ENCODE peak calls at places on chromosomes 7 and 10, in five cellular contexts. Y, D, P, A and K are unnamed samples.

GRCh38 chr7:43847496-43847895 is 21.8 kb downstream of the MRPS24 start:
- DNase-seq in P (no peak), D (no peak), A (no peak), Y (no peak), K (no peak)

GRCh38 chr7:122896509-122896908 is 10.2 kb upstream of the CADPS2 start:
- DNase-seq in Y (no peak), A (no peak), D (no peak), P (no peak), K (no peak)

GRCh38 chr7:148242271-148242801 is 348.2 kb upstream of the C7orf33 start:
- DNase-seq in A (no peak), D (no peak), P (peak), Y (no peak), K (peak)

GRCh38 chr7:69134316-69134715 is 464.0 kb upstream of the AUTS2 start:
- DNase-seq in Y (no peak), A (no peak), P (no peak), D (no peak), K (no peak)

GRCh38 chr10:11164806-11165590 is 147.3 kb downstream of the CELF2 start:
- DNase-seq in A (peak), D (peak), P (peak), Y (peak), K (peak)

GRCh38 chr10:95133016-95133752 is 60.9 kb upstream of the ACSM6 start:
- DNase-seq in Y (peak), D (peak), P (peak), A (peak), K (peak)

GRCh38 chr7:117008849-117009531 is 55.7 kb downstream of the ST7 start:
- DNase-seq in D (no peak), P (no peak), Y (no peak), A (no peak), K (no peak)

GRCh38 chr7:148296994-148297644 is 293.4 kb upstream of the C7orf33 start:
- DNase-seq in P (no peak), D (no peak), A (no peak), Y (no peak), K (no peak)

GRCh38 chr7:140200102-140200989 is 23.6 kb upstream of the KDM7A start:
- DNase-seq in D (peak), Y (peak), P (peak), A (peak), K (no peak)

GRCh38 chr7:38584443-38585210 is 46.5 kb downstream of the AMPH start:
- DNase-seq in P (no peak), Y (no peak), D (peak), A (no peak), K (no peak)

GRCh38 chr7:149849174-149849573 is 11.0 kb downstream of the ZNF862 start:
- DNase-seq in Y (no peak), D (no peak), P (no peak), A (no peak), K (no peak)

GRCh38 chr7:98236366-98237185 is 15.5 kb downstream of the TECPR1 start:
- DNase-seq in A (no peak), Y (no peak), D (peak), P (no peak), K (no peak)

GRCh38 chr7:135245226-135245625 is 11.6 kb downstream of the STRA8 start:
- DNase-seq in A (no peak), Y (no peak), D (no peak), P (no peak), K (no peak)

GRCh38 chr7:140911746-140912145 is 13.0 kb downstream of the BRAF start:
- DNase-seq in A (no peak), D (no peak), Y (no peak), P (no peak), K (no peak)

GRCh38 chr7:108079291-108080057 is 50.7 kb downstream of the LAMB4 start:
- DNase-seq in Y (no peak), P (no peak), D (no peak), A (no peak), K (no peak)

GRCh38 chr7:158274996-158275395 is 312.6 kb downstream of the PTPRN2 start:
- DNase-seq in P (no peak), Y (peak), A (no peak), D (no peak), K (no peak)

DNA sequence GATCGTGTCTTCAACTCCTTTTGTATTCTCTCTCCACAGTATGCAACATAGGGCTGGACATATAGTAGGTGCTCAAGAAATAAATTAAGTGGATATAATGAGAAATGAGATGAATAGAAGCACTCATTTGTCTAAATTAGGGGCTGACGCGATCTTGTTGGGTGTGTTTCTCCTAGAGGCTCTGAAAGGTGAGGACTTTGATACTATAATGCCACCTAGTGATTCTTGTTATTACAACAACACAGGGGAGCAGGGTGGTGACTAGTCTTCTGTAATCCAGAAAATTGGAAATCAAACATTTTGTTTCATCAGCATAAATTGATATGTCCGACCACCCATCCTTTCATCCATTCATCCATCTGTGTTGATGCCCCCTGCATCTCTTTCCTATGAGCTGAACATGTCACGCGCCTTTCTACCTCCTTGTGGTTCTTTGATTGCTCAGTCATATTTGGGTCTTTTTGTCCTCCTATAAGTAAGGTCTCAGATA is 3.4 kb upstream of the CFAP58 start:
- DNase-seq in Y (no peak), D (no peak), A (no peak), P (peak), K (no peak)
- H3K27ac ChIP-seq in Y (peak), D (peak), A (peak), P (peak), K (peak)

DNA sequence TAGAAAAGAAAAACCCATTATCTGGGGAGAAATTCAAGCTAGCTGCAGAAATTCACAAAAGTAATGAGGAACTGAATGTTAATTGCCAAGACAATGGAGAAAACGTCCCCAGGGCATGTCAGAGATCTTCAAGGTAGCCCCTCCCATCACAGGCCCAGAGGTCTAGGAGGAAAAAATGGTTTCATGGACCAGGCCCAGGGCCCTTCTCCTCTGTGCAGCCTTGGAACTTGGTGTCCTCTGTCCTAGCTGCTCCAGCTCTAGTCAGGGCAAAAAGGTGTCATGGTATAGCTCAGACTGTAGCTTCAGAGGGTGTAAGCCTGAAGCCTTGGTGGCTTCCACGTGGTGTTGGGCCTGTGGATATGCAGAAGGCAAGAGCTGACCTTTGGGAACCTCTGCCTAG is 411.8 kb downstream of the ADRA2A start:
- DNase-seq in A (no peak), Y (no peak), D (no peak), P (no peak), K (no peak)
- H3K27ac ChIP-seq in A (no peak), Y (no peak), D (no peak), P (no peak), K (no peak)

GRCh38 chr10:47222461-47222860 is 77.5 kb upstream of the GDF10 start:
- DNase-seq in Y (no peak), P (no peak), A (no peak), D (no peak), K (no peak)

GRCh38 chr10:47225928-47226645 is 73.9 kb upstream of the GDF10 start:
- DNase-seq in A (no peak), D (no peak), P (no peak), Y (no peak), K (no peak)

GRCh38 chr10:47223236-47223635 is 76.8 kb upstream of the GDF10 start:
- DNase-seq in P (no peak), A (no peak), Y (no peak), D (no peak), K (no peak)

GRCh38 chr10:47230482-47230881 is 69.5 kb upstream of the GDF10 start:
- DNase-seq in Y (no peak), A (no peak), D (no peak), P (no peak), K (no peak)

GRCh38 chr10:47225186-47225927 is 74.6 kb upstream of the GDF10 start:
- DNase-seq in Y (no peak), P (no peak), A (no peak), D (no peak), K (no peak)
- H3K27ac ChIP-seq in Y (no peak), P (no peak), A (no peak), D (no peak), K (no peak)

DNA sequence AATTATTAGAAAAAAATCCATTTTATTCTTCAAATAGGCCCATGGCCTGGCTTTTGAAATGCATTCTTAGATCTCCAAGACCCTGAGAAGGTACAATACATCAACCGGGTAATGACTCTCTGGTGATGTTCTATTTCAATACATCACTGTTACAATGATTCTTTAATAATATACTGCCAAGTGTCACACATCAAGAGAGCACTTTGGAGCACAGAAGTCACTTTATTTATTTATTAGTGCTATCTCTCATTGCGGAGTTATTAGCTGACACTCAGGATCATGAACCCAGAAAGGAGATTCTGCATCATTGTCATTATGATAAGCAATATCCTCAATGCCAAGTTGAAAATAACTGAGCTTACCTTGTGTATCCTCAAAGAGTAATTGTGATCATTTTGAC is 748.5 kb upstream of the MBL2 start:
- DNase-seq in D (no peak), Y (no peak), P (no peak), A (no peak), K (no peak)
- H3K27ac ChIP-seq in D (no peak), Y (no peak), P (no peak), A (no peak), K (no peak)

DNA sequence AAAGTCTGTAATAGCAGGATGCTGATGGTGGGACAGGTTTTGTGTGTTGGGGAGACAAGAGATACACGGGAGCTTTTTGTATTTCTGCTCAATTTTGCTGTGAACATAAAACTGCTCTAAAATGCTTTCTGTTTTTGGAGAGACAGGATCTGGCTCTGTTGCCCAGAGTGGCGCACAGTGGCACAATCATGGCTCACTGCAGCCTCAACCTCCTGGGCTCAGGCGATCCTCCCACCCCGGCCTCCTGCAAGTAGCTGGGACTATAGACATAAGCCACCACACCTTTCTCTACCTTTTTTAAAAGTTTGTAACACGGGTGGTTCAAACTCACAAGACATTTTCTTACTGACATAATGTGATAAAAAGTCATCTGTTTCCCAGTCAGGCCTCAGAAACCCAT is 14.3 kb downstream of the CREB3L2 start:
- DNase-seq in D (no peak), Y (no peak), A (no peak), P (no peak), K (no peak)
- H3K27ac ChIP-seq in D (no peak), Y (peak), A (no peak), P (peak), K (peak)

GRCh38 chr7:37441405-37441797 is 7.3 kb downstream of the ELMO1 start:
- DNase-seq in Y (no peak), A (no peak), P (no peak), D (no peak), K (no peak)
- H3K27ac ChIP-seq in Y (peak), A (peak), P (no peak), D (peak), K (peak)

DNA sequence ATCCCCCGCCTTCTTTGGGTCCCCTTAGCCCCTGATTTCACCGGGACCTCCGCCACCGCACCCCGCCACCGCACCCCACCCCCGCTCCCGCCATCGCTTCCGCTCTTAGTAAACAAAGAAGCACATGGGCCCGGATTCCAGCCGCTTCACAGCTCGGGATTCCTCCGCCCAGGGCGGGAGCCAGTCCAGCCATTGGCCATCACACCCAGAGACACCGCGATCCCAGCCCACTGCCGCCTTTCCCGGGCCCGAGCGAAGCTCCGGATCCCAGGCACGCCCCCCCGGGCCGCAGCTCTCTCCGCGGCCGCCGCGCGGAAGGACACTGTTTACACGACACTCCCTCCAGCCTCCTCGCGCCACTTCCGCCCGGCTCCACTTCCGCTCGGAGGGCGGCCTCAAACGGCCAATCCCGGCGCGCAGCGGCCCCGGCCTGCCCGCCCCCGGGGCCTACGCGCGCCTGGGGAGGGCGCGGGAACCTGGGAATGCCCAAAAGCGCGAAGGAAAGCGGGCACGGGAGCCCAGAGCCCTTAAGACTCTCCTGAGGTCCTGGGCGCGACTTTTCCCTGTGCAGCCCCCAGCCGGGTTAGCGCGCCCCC is 679 bp downstream of the MCM7 start:
- DNase-seq in A (peak), D (peak), P (peak), Y (peak), K (peak)
- H3K27ac ChIP-seq in A (peak), D (peak), P (peak), Y (peak), K (peak)

DNA sequence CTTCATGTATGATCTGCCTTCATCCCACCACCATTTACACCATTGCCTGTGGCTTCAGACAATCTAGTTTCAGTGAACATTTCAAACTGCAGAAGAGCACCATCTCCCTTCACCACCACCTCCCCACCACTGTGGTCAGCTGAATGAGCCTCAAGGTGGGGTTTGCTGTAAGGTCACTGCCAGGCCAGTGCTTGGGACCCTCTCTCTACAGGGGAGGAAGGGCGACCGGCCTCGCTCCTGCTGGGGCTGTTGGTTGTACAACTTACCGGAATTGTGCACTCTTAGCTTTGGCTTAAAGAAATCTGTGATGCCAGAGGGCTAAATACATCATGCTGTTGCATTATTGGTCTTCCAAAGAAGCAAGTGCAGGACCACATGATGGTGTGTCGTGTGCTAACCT is 26.6 kb downstream of the PFKP start:
- DNase-seq in D (peak), A (no peak), P (no peak), Y (no peak), K (no peak)
- H3K27ac ChIP-seq in D (no peak), A (no peak), P (no peak), Y (peak), K (no peak)